ENCODE peak calls at places on chromosomes 7 and 10, in nine cellular contexts. One of them, this sample, is unnamed.

GRCh38 chr7:122602800-122603199 is 96.1 kb downstream of the RNF133 start:
- DNase-seq in astrocyte of the spinal cord: no peak
- DNase-seq in SK-N-DZ: no peak
- DNase-seq in GM04504: no peak
- DNase-seq in GM23248: no peak
- DNase-seq in EH: no peak
- DNase-seq in NCI-H510A: no peak
- DNase-seq in T-cell: no peak
- DNase-seq in AG09309: no peak
- DNase-seq in this sample: no peak

GRCh38 chr10:6647811-6648526 is 67.9 kb upstream of the PRKCQ start:
- DNase-seq in astrocyte of the spinal cord: no peak
- DNase-seq in SK-N-DZ: peak
- DNase-seq in GM04504: no peak
- DNase-seq in GM23248: peak
- DNase-seq in EH: peak
- DNase-seq in NCI-H510A: no peak
- DNase-seq in T-cell: peak
- DNase-seq in AG09309: no peak
- DNase-seq in this sample: peak

GRCh38 chr7:40682696-40683095 is 547.9 kb downstream of the SUGCT start:
- DNase-seq in astrocyte of the spinal cord: no peak
- DNase-seq in SK-N-DZ: no peak
- DNase-seq in GM04504: no peak
- DNase-seq in GM23248: no peak
- DNase-seq in EH: peak
- DNase-seq in NCI-H510A: no peak
- DNase-seq in T-cell: no peak
- DNase-seq in AG09309: no peak
- DNase-seq in this sample: no peak

GRCh38 chr7:120554960-120555571 is 282.1 kb downstream of the KCND2 start:
- DNase-seq in astrocyte of the spinal cord: peak
- DNase-seq in SK-N-DZ: peak
- DNase-seq in GM04504: peak
- DNase-seq in GM23248: peak
- DNase-seq in EH: no peak
- DNase-seq in NCI-H510A: no peak
- DNase-seq in T-cell: no peak
- DNase-seq in AG09309: no peak
- DNase-seq in this sample: no peak

GRCh38 chr7:1152492-1152891 is 7.5 kb downstream of the ZFAND2A start:
- DNase-seq in astrocyte of the spinal cord: no peak
- DNase-seq in SK-N-DZ: no peak
- DNase-seq in GM04504: no peak
- DNase-seq in GM23248: no peak
- DNase-seq in EH: no peak
- DNase-seq in NCI-H510A: no peak
- DNase-seq in T-cell: no peak
- DNase-seq in AG09309: no peak
- DNase-seq in this sample: no peak

GRCh38 chr7:9240016-9240415 is 806.6 kb downstream of the NXPH1 start:
- DNase-seq in astrocyte of the spinal cord: no peak
- DNase-seq in SK-N-DZ: no peak
- DNase-seq in GM04504: no peak
- DNase-seq in GM23248: no peak
- DNase-seq in EH: no peak
- DNase-seq in NCI-H510A: no peak
- DNase-seq in T-cell: no peak
- DNase-seq in AG09309: no peak
- DNase-seq in this sample: no peak

GRCh38 chr7:134513169-134513752 is 14.1 kb upstream of the AKR1B10 start:
- DNase-seq in astrocyte of the spinal cord: peak
- DNase-seq in SK-N-DZ: peak
- DNase-seq in GM04504: no peak
- DNase-seq in GM23248: peak
- DNase-seq in EH: peak
- DNase-seq in NCI-H510A: no peak
- DNase-seq in T-cell: peak
- DNase-seq in AG09309: no peak
- DNase-seq in this sample: peak

GRCh38 chr7:138429577-138430250 is 30.3 kb upstream of the TRIM24 start:
- DNase-seq in astrocyte of the spinal cord: no peak
- DNase-seq in SK-N-DZ: no peak
- DNase-seq in GM04504: no peak
- DNase-seq in GM23248: no peak
- DNase-seq in EH: no peak
- DNase-seq in NCI-H510A: no peak
- DNase-seq in T-cell: no peak
- DNase-seq in AG09309: no peak
- DNase-seq in this sample: no peak

GRCh38 chr7:123054357-123055133 is 59.0 kb upstream of the TAS2R16 start:
- DNase-seq in astrocyte of the spinal cord: no peak
- DNase-seq in SK-N-DZ: no peak
- DNase-seq in GM04504: no peak
- DNase-seq in GM23248: no peak
- DNase-seq in EH: no peak
- DNase-seq in NCI-H510A: no peak
- DNase-seq in T-cell: no peak
- DNase-seq in AG09309: no peak
- DNase-seq in this sample: no peak

GRCh38 chr10:8229153-8229552 is 174.7 kb downstream of the GATA3 start:
- DNase-seq in astrocyte of the spinal cord: no peak
- DNase-seq in SK-N-DZ: peak
- DNase-seq in GM04504: no peak
- DNase-seq in GM23248: no peak
- DNase-seq in EH: no peak
- DNase-seq in NCI-H510A: no peak
- DNase-seq in T-cell: no peak
- DNase-seq in AG09309: no peak
- DNase-seq in this sample: no peak

This sample was measured in CD4-positive, alpha-beta T cell.